ENCODE peak calls at places on chromosomes 1 and 21, in six cellular contexts. K, X, H, Y, C and E are unnamed samples.

GRCh38 chr1:41589395-41589794 is 104.9 kb upstream of the EDN2 start:
- DNase-seq in K (no peak), C (no peak), H (no peak), Y (no peak), X (no peak), E (no peak)

GRCh38 chr1:234564035-234565029 is 45.6 kb downstream of the IRF2BP2 start:
- DNase-seq in C (peak; percentile 99), Y (peak; percentile 90), K (no peak), X (peak; percentile 66), H (no peak), E (no peak)

GRCh38 chr1:19416145-19416544 is 69.2 kb downstream of the CAPZB start:
- DNase-seq in C (no peak), X (no peak), H (no peak), K (no peak), Y (no peak), E (no peak)

GRCh38 chr1:89701746-89702241 is 68.9 kb downstream of the LRRC8C start:
- DNase-seq in K (no peak), X (no peak), C (no peak), Y (no peak), H (no peak), E (no peak)

GRCh38 chr1:69499203-69499803 is 68.4 kb upstream of the LRRC7 start:
- DNase-seq in Y (no peak), C (peak; percentile 53), X (no peak), H (no peak), K (no peak), E (no peak)

GRCh38 chr21:37764696-37765095 is 151.6 kb downstream of the KCNJ6 start:
- DNase-seq in C (no peak), X (no peak), H (no peak), Y (no peak), K (no peak), E (no peak)

GRCh38 chr21:35350965-35351364 is 301.9 kb upstream of the RUNX1 start:
- DNase-seq in X (no peak), K (no peak), C (peak; percentile 22), H (no peak), Y (no peak), E (no peak)

GRCh38 chr1:219549215-219549614 is 63.7 kb downstream of the ZC3H11B start:
- DNase-seq in K (no peak), H (no peak), Y (no peak), C (no peak), X (no peak), E (no peak)

GRCh38 chr1:18805925-18806849 is 53.3 kb downstream of the TAS1R2 start:
- DNase-seq in X (no peak), Y (no peak), K (no peak), H (no peak), C (peak; percentile 54), E (no peak)

GRCh38 chr1:116962976-116963639 is 38.5 kb upstream of the CD101 start:
- DNase-seq in C (no peak), K (peak; percentile 49), Y (no peak), H (no peak), X (peak; percentile 18), E (no peak)

GRCh38 chr1:52877554-52877953 is 35.0 kb downstream of the ZYG11A start:
- DNase-seq in X (no peak), Y (no peak), K (no peak), C (no peak), H (no peak), E (no peak)

GRCh38 chr1:225933072-225933471 is 7.9 kb downstream of the LEFTY2 start:
- DNase-seq in K (no peak), X (no peak), H (no peak), Y (no peak), C (peak; percentile 68), E (no peak)

GRCh38 chr1:69649383-69649782 is 81.7 kb downstream of the LRRC7 start:
- DNase-seq in H (no peak), C (no peak), X (no peak), K (no peak), Y (no peak), E (no peak)

GRCh38 chr21:43971201-43971991 is 40.7 kb upstream of the TRAPPC10 start:
- DNase-seq in H (no peak), Y (no peak), X (no peak), K (no peak), C (no peak), E (no peak)

GRCh38 chr21:46420241-46421190 is 38.2 kb upstream of the DIP2A start:
- DNase-seq in H (no peak), C (no peak), Y (no peak), X (no peak), K (peak; percentile 34), E (peak; percentile 34)